ENCODE peak calls at places on chromosomes 1 and 21, in nine cellular contexts. One of them, this sample, is unnamed.

GRCh38 chr1:215793210-215793609 is 226.1 kb downstream of the KCTD3 start:
- DNase-seq in astrocyte of the cerebellum: peak
- DNase-seq in T47D: peak
- DNase-seq in MCF 10A: peak
- DNase-seq in midbrain: no peak
- DNase-seq in central memory CD4-positive, alpha-beta T cell: no peak
- DNase-seq in Panc1: no peak
- DNase-seq in GM18507: no peak
- DNase-seq in stimulated activated CD4-positive, alpha-beta T cell treated with anti-CD3 and anti-CD28 coated beads, TNF-alpha, amount 100 ng/mL, for 1 hour: no peak
- DNase-seq in this sample: peak

GRCh38 chr1:220999872-221000863 is 120.9 kb downstream of the HLX start:
- DNase-seq in Panc1: no peak
- DNase-seq in astrocyte of the cerebellum: no peak
- DNase-seq in T47D: no peak
- DNase-seq in central memory CD4-positive, alpha-beta T cell: no peak
- DNase-seq in midbrain: no peak
- DNase-seq in MCF 10A: peak
- DNase-seq in stimulated activated CD4-positive, alpha-beta T cell treated with anti-CD3 and anti-CD28 coated beads, TNF-alpha, amount 100 ng/mL, for 1 hour: no peak
- DNase-seq in GM18507: no peak
- DNase-seq in this sample: no peak

GRCh38 chr1:45297604-45298356 is 28.9 kb upstream of the HPDL start:
- DNase-seq in MCF 10A: no peak
- DNase-seq in GM18507: no peak
- DNase-seq in midbrain: no peak
- DNase-seq in stimulated activated CD4-positive, alpha-beta T cell treated with anti-CD3 and anti-CD28 coated beads, TNF-alpha, amount 100 ng/mL, for 1 hour: no peak
- DNase-seq in T47D: peak
- DNase-seq in Panc1: no peak
- DNase-seq in astrocyte of the cerebellum: no peak
- DNase-seq in central memory CD4-positive, alpha-beta T cell: no peak
- DNase-seq in this sample: no peak

GRCh38 chr1:41626146-41626545 is 141.7 kb upstream of the EDN2 start:
- DNase-seq in astrocyte of the cerebellum: no peak
- DNase-seq in stimulated activated CD4-positive, alpha-beta T cell treated with anti-CD3 and anti-CD28 coated beads, TNF-alpha, amount 100 ng/mL, for 1 hour: no peak
- DNase-seq in MCF 10A: peak
- DNase-seq in T47D: no peak
- DNase-seq in midbrain: no peak
- DNase-seq in GM18507: no peak
- DNase-seq in Panc1: no peak
- DNase-seq in central memory CD4-positive, alpha-beta T cell: no peak
- DNase-seq in this sample: no peak

GRCh38 chr1:65979145-65979544 is 186.4 kb downstream of the PDE4B start:
- DNase-seq in MCF 10A: no peak
- DNase-seq in stimulated activated CD4-positive, alpha-beta T cell treated with anti-CD3 and anti-CD28 coated beads, TNF-alpha, amount 100 ng/mL, for 1 hour: no peak
- DNase-seq in GM18507: no peak
- DNase-seq in astrocyte of the cerebellum: peak
- DNase-seq in T47D: no peak
- DNase-seq in Panc1: no peak
- DNase-seq in central memory CD4-positive, alpha-beta T cell: no peak
- DNase-seq in midbrain: peak
- DNase-seq in this sample: no peak

GRCh38 chr1:201022824-201023516 is 544 bp downstream of the KIF21B start:
- DNase-seq in central memory CD4-positive, alpha-beta T cell: peak
- DNase-seq in astrocyte of the cerebellum: no peak
- DNase-seq in GM18507: no peak
- DNase-seq in MCF 10A: no peak
- DNase-seq in stimulated activated CD4-positive, alpha-beta T cell treated with anti-CD3 and anti-CD28 coated beads, TNF-alpha, amount 100 ng/mL, for 1 hour: no peak
- DNase-seq in midbrain: peak
- DNase-seq in Panc1: no peak
- DNase-seq in T47D: no peak
- DNase-seq in this sample: no peak

GRCh38 chr1:187909382-187909781 is 1080.6 kb downstream of the PLA2G4A start:
- DNase-seq in astrocyte of the cerebellum: no peak
- DNase-seq in T47D: no peak
- DNase-seq in midbrain: no peak
- DNase-seq in stimulated activated CD4-positive, alpha-beta T cell treated with anti-CD3 and anti-CD28 coated beads, TNF-alpha, amount 100 ng/mL, for 1 hour: no peak
- DNase-seq in MCF 10A: peak
- DNase-seq in central memory CD4-positive, alpha-beta T cell: no peak
- DNase-seq in GM18507: no peak
- DNase-seq in Panc1: no peak
- DNase-seq in this sample: no peak

GRCh38 chr1:179175011-179175934 is 54.2 kb downstream of the ABL2 start:
- DNase-seq in stimulated activated CD4-positive, alpha-beta T cell treated with anti-CD3 and anti-CD28 coated beads, TNF-alpha, amount 100 ng/mL, for 1 hour: no peak
- DNase-seq in astrocyte of the cerebellum: no peak
- DNase-seq in central memory CD4-positive, alpha-beta T cell: no peak
- DNase-seq in Panc1: no peak
- DNase-seq in MCF 10A: peak
- DNase-seq in T47D: peak
- DNase-seq in GM18507: no peak
- DNase-seq in midbrain: peak
- DNase-seq in this sample: no peak

GRCh38 chr1:110424699-110425098 is 17.2 kb upstream of the LAMTOR5 start:
- DNase-seq in MCF 10A: peak
- DNase-seq in stimulated activated CD4-positive, alpha-beta T cell treated with anti-CD3 and anti-CD28 coated beads, TNF-alpha, amount 100 ng/mL, for 1 hour: no peak
- DNase-seq in GM18507: no peak
- DNase-seq in Panc1: no peak
- DNase-seq in midbrain: no peak
- DNase-seq in T47D: no peak
- DNase-seq in central memory CD4-positive, alpha-beta T cell: no peak
- DNase-seq in astrocyte of the cerebellum: no peak
- DNase-seq in this sample: no peak

GRCh38 chr1:168786476-168787330 is 57.7 kb upstream of the DPT start:
- DNase-seq in T47D: no peak
- DNase-seq in GM18507: no peak
- DNase-seq in astrocyte of the cerebellum: peak
- DNase-seq in MCF 10A: no peak
- DNase-seq in Panc1: no peak
- DNase-seq in central memory CD4-positive, alpha-beta T cell: no peak
- DNase-seq in midbrain: no peak
- DNase-seq in stimulated activated CD4-positive, alpha-beta T cell treated with anti-CD3 and anti-CD28 coated beads, TNF-alpha, amount 100 ng/mL, for 1 hour: no peak
- DNase-seq in this sample: no peak

GRCh38 chr1:115429242-115429641 is 91.2 kb upstream of the NGF start:
- DNase-seq in GM18507: no peak
- DNase-seq in stimulated activated CD4-positive, alpha-beta T cell treated with anti-CD3 and anti-CD28 coated beads, TNF-alpha, amount 100 ng/mL, for 1 hour: no peak
- DNase-seq in midbrain: no peak
- DNase-seq in astrocyte of the cerebellum: no peak
- DNase-seq in T47D: no peak
- DNase-seq in MCF 10A: peak
- DNase-seq in Panc1: no peak
- DNase-seq in central memory CD4-positive, alpha-beta T cell: no peak
- DNase-seq in this sample: no peak

GRCh38 chr21:35011681-35012080 is 37.4 kb downstream of the RUNX1 start:
- DNase-seq in central memory CD4-positive, alpha-beta T cell: no peak
- DNase-seq in GM18507: no peak
- DNase-seq in astrocyte of the cerebellum: peak
- DNase-seq in stimulated activated CD4-positive, alpha-beta T cell treated with anti-CD3 and anti-CD28 coated beads, TNF-alpha, amount 100 ng/mL, for 1 hour: no peak
- DNase-seq in T47D: no peak
- DNase-seq in midbrain: no peak
- DNase-seq in MCF 10A: no peak
- DNase-seq in Panc1: no peak
- DNase-seq in this sample: no peak

GRCh38 chr1:60571811-60572210 is 498.2 kb upstream of the C1orf87 start:
- DNase-seq in astrocyte of the cerebellum: peak
- DNase-seq in T47D: no peak
- DNase-seq in stimulated activated CD4-positive, alpha-beta T cell treated with anti-CD3 and anti-CD28 coated beads, TNF-alpha, amount 100 ng/mL, for 1 hour: no peak
- DNase-seq in midbrain: no peak
- DNase-seq in Panc1: no peak
- DNase-seq in central memory CD4-positive, alpha-beta T cell: no peak
- DNase-seq in GM18507: no peak
- DNase-seq in MCF 10A: peak
- DNase-seq in this sample: no peak

GRCh38 chr1:33322109-33322508 is 1.2 kb upstream of the A3GALT2 start:
- DNase-seq in MCF 10A: no peak
- DNase-seq in stimulated activated CD4-positive, alpha-beta T cell treated with anti-CD3 and anti-CD28 coated beads, TNF-alpha, amount 100 ng/mL, for 1 hour: no peak
- DNase-seq in GM18507: no peak
- DNase-seq in Panc1: no peak
- DNase-seq in astrocyte of the cerebellum: no peak
- DNase-seq in T47D: no peak
- DNase-seq in central memory CD4-positive, alpha-beta T cell: no peak
- DNase-seq in midbrain: no peak
- DNase-seq in this sample: no peak

GRCh38 chr1:34929853-34930701 is 627 bp upstream of the DLGAP3 start:
- DNase-seq in T47D: no peak
- DNase-seq in GM18507: no peak
- DNase-seq in midbrain: no peak
- DNase-seq in stimulated activated CD4-positive, alpha-beta T cell treated with anti-CD3 and anti-CD28 coated beads, TNF-alpha, amount 100 ng/mL, for 1 hour: no peak
- DNase-seq in central memory CD4-positive, alpha-beta T cell: no peak
- DNase-seq in MCF 10A: no peak
- DNase-seq in astrocyte of the cerebellum: no peak
- DNase-seq in Panc1: no peak
- DNase-seq in this sample: no peak

GRCh38 chr1:31549807-31550620 is 26.3 kb upstream of the TINAGL1 start:
- DNase-seq in central memory CD4-positive, alpha-beta T cell: no peak
- DNase-seq in astrocyte of the cerebellum: no peak
- DNase-seq in GM18507: no peak
- DNase-seq in MCF 10A: no peak
- DNase-seq in T47D: no peak
- DNase-seq in Panc1: no peak
- DNase-seq in midbrain: no peak
- DNase-seq in stimulated activated CD4-positive, alpha-beta T cell treated with anti-CD3 and anti-CD28 coated beads, TNF-alpha, amount 100 ng/mL, for 1 hour: no peak
- DNase-seq in this sample: no peak

GRCh38 chr1:223531742-223532341 is 133.7 kb downstream of the CAPN8 start:
- DNase-seq in GM18507: no peak
- DNase-seq in stimulated activated CD4-positive, alpha-beta T cell treated with anti-CD3 and anti-CD28 coated beads, TNF-alpha, amount 100 ng/mL, for 1 hour: no peak
- DNase-seq in midbrain: peak
- DNase-seq in Panc1: peak
- DNase-seq in T47D: peak
- DNase-seq in central memory CD4-positive, alpha-beta T cell: no peak
- DNase-seq in astrocyte of the cerebellum: no peak
- DNase-seq in MCF 10A: peak
- DNase-seq in this sample: peak

GRCh38 chr21:31180256-31181088 is 142.2 kb upstream of the KRTAP19-8 start:
- DNase-seq in stimulated activated CD4-positive, alpha-beta T cell treated with anti-CD3 and anti-CD28 coated beads, TNF-alpha, amount 100 ng/mL, for 1 hour: no peak
- DNase-seq in GM18507: no peak
- DNase-seq in MCF 10A: peak
- DNase-seq in central memory CD4-positive, alpha-beta T cell: no peak
- DNase-seq in midbrain: peak
- DNase-seq in astrocyte of the cerebellum: peak
- DNase-seq in Panc1: no peak
- DNase-seq in T47D: peak
- DNase-seq in this sample: no peak

GRCh38 chr1:115134850-115135484 is 45.7 kb upstream of the TSPAN2 start:
- DNase-seq in astrocyte of the cerebellum: peak
- DNase-seq in T47D: peak
- DNase-seq in GM18507: no peak
- DNase-seq in central memory CD4-positive, alpha-beta T cell: no peak
- DNase-seq in stimulated activated CD4-positive, alpha-beta T cell treated with anti-CD3 and anti-CD28 coated beads, TNF-alpha, amount 100 ng/mL, for 1 hour: no peak
- DNase-seq in midbrain: no peak
- DNase-seq in MCF 10A: peak
- DNase-seq in Panc1: no peak
- DNase-seq in this sample: peak

This sample was measured in HFF-Myc.